ENCODE peak calls at places on chromosomes 11 and 22, in eight cellular contexts. A, K, Z, F, D, H, M and J are unnamed samples.

GRCh38 chr11:95365346-95365745 is 134.3 kb upstream of the SESN3 start:
- DNase-seq in K (no peak), D (no peak), A (no peak), Z (no peak), M (no peak), H (no peak), F (no peak), J (no peak)

GRCh38 chr11:20008870-20009644 is 151.2 kb downstream of the DBX1 start:
- DNase-seq in A (no peak), F (no peak), Z (no peak), K (no peak), H (no peak), D (no peak), M (no peak), J (no peak)

GRCh38 chr11:79438631-79439429 is 2.0 kb downstream of the TENM4 start:
- DNase-seq in F (no peak), D (no peak), Z (peak; percentile 8), H (peak; percentile 44), K (peak; percentile 6), A (no peak), M (no peak), J (peak; percentile 46)

GRCh38 chr11:85310479-85310878 is 316.7 kb downstream of the DLG2 start:
- DNase-seq in M (no peak), Z (no peak), H (no peak), D (no peak), K (no peak), A (no peak), F (no peak), J (no peak)

GRCh38 chr11:2932850-2933251 is 3.6 kb upstream of the PHLDA2 start:
- DNase-seq in D (no peak), H (no peak), Z (no peak), M (no peak), K (no peak), F (no peak), A (no peak), J (no peak)

GRCh38 chr11:11563193-11563592 is 58.6 kb downstream of the GALNT18 start:
- DNase-seq in M (no peak), K (no peak), F (no peak), H (no peak), D (no peak), A (no peak), Z (no peak), J (peak; percentile 89)

GRCh38 chr11:69943066-69943465 is 123.8 kb upstream of the FGF3 start:
- DNase-seq in A (no peak), M (peak; percentile 5), D (no peak), H (no peak), F (no peak), K (no peak), Z (no peak), J (peak; percentile 25)

GRCh38 chr11:3188496-3189192 is 23.5 kb upstream of the OSBPL5 start:
- DNase-seq in D (no peak), H (no peak), M (no peak), A (no peak), F (no peak), K (no peak), Z (no peak), J (no peak)

GRCh38 chr11:43644626-43645299 is 35.8 kb upstream of the HSD17B12 start:
- DNase-seq in Z (no peak), F (no peak), H (no peak), D (no peak), A (no peak), K (no peak), M (peak; percentile 8), J (no peak)

GRCh38 chr22:41074941-41075710 is 17.3 kb upstream of the EP300 start:
- DNase-seq in M (no peak), Z (no peak), A (no peak), F (no peak), H (no peak), K (no peak), D (no peak), J (no peak)

GRCh38 chr11:91104237-91104636 is 881.4 kb upstream of the CHORDC1 start:
- DNase-seq in Z (no peak), F (no peak), H (no peak), D (no peak), M (no peak), K (no peak), A (no peak), J (no peak)

GRCh38 chr11:118002010-118002540 is 15.9 kb downstream of the IL10RA start:
- DNase-seq in F (no peak), K (no peak), M (no peak), Z (no peak), D (peak; percentile 46), A (no peak), H (no peak), J (no peak)

GRCh38 chr11:78806214-78807004 is 231.7 kb upstream of the NARS2 start:
- DNase-seq in M (no peak), H (no peak), A (no peak), Z (no peak), D (no peak), F (no peak), K (no peak), J (peak; percentile 48)